ENCODE peak calls at places on chromosomes 5 and 9, in seven cellular contexts. H is sigmoid colon; O is MM.1S; I is cardiac muscle cell; P is breast epithelium; V is GM23248; Y is CD8-positive, alpha-beta T cell. T is an unnamed sample.

GRCh38 chr5:59744531-59744992 is 149.0 kb downstream of the PDE4D start:
- DNase-seq in H (no peak), O (no peak), P (no peak), Y (no peak), I (no peak), V (peak; percentile 71), T (no peak)

GRCh38 chr5:10761842-10762165 is 770 bp upstream of the DAP start:
- DNase-seq in O (no peak), P (no peak), H (no peak), Y (no peak), V (no peak), I (no peak), T (no peak)

GRCh38 chr5:172828911-172829431 is 5.1 kb upstream of the ERGIC1 start:
- DNase-seq in P (no peak), O (no peak), H (no peak), V (peak; percentile 25), Y (no peak), I (no peak), T (no peak)

GRCh38 chr9:18632624-18633407 is 158.9 kb downstream of the ADAMTSL1 start:
- DNase-seq in Y (no peak), I (no peak), O (no peak), P (no peak), V (peak; percentile 92), H (no peak), T (no peak)

GRCh38 chr5:112646139-112646941 is 91.3 kb upstream of the APC start:
- DNase-seq in P (no peak), V (no peak), Y (no peak), O (no peak), I (no peak), H (no peak), T (no peak)

GRCh38 chr5:108681079-108681921 is 66.4 kb upstream of the FER start:
- DNase-seq in V (peak; percentile 87), H (no peak), P (no peak), I (peak; percentile 69), O (peak; percentile 88), Y (no peak), T (no peak)

GRCh38 chr5:153352685-153353219 is 137.7 kb upstream of the GRIA1 start:
- DNase-seq in I (peak; percentile 45), P (no peak), V (peak; percentile 10), H (no peak), Y (no peak), O (peak; percentile 69), T (no peak)

GRCh38 chr9:121567142-121568100 is 67.8 kb upstream of the GGTA1 start:
- DNase-seq in P (no peak), V (peak; percentile 57), I (peak; percentile 29), O (no peak), H (peak; percentile 77), Y (no peak), T (no peak)

GRCh38 chr9:10104796-10105195 is 508.0 kb downstream of the PTPRD start:
- DNase-seq in H (no peak), Y (no peak), P (no peak), V (no peak), O (no peak), I (no peak), T (no peak)

GRCh38 chr5:138339086-138339456 is 1.0 kb downstream of the FAM53C start:
- DNase-seq in P (no peak), V (peak; percentile 57), Y (no peak), I (no peak), O (no peak), H (no peak), T (no peak)

GRCh38 chr9:36560813-36561212 is 11.9 kb upstream of the MELK start:
- DNase-seq in H (no peak), V (peak; percentile 36), I (no peak), Y (no peak), O (no peak), P (no peak), T (no peak)

GRCh38 chr5:54756301-54756700 is 229.1 kb downstream of the ESM1 start:
- DNase-seq in Y (no peak), I (no peak), H (no peak), O (no peak), P (no peak), V (no peak), T (no peak)

GRCh38 chr9:95477441-95477840 is 39.3 kb downstream of the PTCH1 start:
- DNase-seq in V (no peak), Y (no peak), I (no peak), O (no peak), H (no peak), P (no peak), T (no peak)

GRCh38 chr9:135053133-135053532 is 34.3 kb upstream of the OLFM1 start:
- DNase-seq in O (no peak), P (peak; percentile 15), Y (no peak), V (no peak), I (no peak), H (peak; percentile 24), T (no peak)
- H3K27me3 ChIP-seq in O (peaks cover 95% of the 10 kb centered on the region), P (no peaks in the 10 kb centered on the region), Y (no peaks in the 10 kb centered on the region), V (peaks cover 14% of the 10 kb centered on the region), I (no peaks in the 10 kb centered on the region), H (no peaks in the 10 kb centered on the region), T (no peaks in the 10 kb centered on the region)

DNA sequence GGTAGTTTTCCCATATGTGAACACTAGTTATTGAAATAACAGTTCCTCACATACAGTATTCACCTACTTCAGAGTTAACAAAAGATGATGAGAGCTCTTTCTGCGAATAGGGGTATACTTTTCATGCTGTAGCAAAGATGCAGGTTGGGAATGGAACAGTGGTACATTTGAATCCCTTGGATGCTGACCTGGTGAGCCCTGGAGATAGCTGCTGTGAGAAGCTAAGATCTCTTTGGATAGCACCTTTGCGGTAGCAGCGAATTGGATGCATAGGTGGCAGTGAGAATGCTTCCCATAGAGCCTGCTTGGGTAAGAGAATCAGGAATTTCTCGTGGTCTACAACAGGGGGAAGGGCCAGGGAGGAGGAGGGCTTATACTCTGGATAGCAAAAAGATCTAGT is 61.2 kb downstream of the NUP214 start:
- DNase-seq in I (no peak), P (no peak), V (no peak), H (no peak), Y (no peak), O (no peak), T (no peak)
- H3K36me3 ChIP-seq in I (peaks cover 27% of the 10 kb centered on the region), P (peaks cover 5% of the 10 kb centered on the region), V (peaks cover 59% of the 10 kb centered on the region), H (peaks cover 23% of the 10 kb centered on the region), Y (peaks cover 34% of the 10 kb centered on the region), O (peaks cover 3% of the 10 kb centered on the region), T (peaks cover 47% of the 10 kb centered on the region)

GRCh38 chr9:137304383-137305059 is 2.5 kb upstream of the NRARP start:
- DNase-seq in H (no peak), P (no peak), I (peak; percentile 40), Y (no peak), O (no peak), V (no peak), T (no peak)
- H3K4me3 ChIP-seq in H (no peak overlapping the region), P (no peak overlapping the region), I (no peak overlapping the region), Y (no peak overlapping the region), O (no peak overlapping the region), V (no peak overlapping the region), T (no peak overlapping the region)

DNA sequence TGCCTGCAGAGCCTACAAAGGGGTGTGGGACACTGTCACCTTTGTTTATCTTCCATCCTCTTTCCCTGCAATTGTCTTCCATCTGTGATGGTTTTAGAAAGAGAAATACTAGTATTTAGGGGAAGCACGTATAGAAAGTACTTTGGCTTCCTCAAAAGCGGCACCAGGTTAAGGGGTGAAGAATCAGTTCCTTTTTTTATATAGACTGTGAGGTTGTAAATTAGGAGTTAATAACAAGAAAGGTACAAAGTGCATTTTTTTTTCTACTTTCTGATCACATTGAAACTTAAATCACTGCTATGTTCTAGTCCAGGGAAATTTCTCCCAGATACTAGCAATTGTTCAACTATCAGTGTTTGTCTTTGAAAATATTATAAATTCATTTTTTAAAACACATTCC is 219.3 kb downstream of the CEMIP2 start:
- DNase-seq in I (no peak), O (no peak), Y (no peak), H (no peak), V (no peak), P (no peak), T (no peak)
- H3K27me3 ChIP-seq in I (no peaks in the 10 kb centered on the region), O (no peaks in the 10 kb centered on the region), Y (no peaks in the 10 kb centered on the region), H (no peaks in the 10 kb centered on the region), V (peaks cover 11% of the 10 kb centered on the region), P (no peaks in the 10 kb centered on the region), T (no peaks in the 10 kb centered on the region)

GRCh38 chr9:2816476-2817141 is 27.3 kb downstream of the PUM3 start:
- DNase-seq in H (peak; percentile 81), V (peak; percentile 86), Y (no peak), O (no peak), P (no peak), I (no peak), T (no peak)
- H3K36me3 ChIP-seq in H (no peaks in the 10 kb centered on the region), V (peaks cover 34% of the 10 kb centered on the region), Y (peaks cover 5% of the 10 kb centered on the region), O (peaks cover 5% of the 10 kb centered on the region), P (no peaks in the 10 kb centered on the region), I (no peaks in the 10 kb centered on the region), T (peaks cover 32% of the 10 kb centered on the region)

DNA sequence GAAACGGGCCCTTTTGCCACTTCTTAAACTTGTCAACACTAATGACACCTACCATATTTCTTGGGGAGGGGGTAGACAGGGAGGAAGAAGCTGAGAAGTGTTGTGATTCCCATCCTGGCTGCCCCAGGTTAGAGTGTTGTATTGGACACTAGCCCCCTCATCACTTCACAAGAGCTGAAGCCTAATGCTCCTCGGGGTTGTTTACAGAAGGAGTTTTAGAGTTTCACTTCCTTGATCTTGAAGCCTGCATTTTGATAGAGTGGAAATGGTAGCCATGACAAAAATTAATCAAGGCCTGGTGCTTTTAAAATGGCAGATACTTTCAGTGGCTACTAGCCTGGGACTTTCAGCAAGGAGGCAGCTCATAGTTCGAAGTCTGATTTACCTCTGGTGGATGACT is 11.0 kb upstream of the FAM120AOS start:
- DNase-seq in H (no peak), Y (no peak), V (no peak), P (no peak), I (no peak), O (no peak), T (no peak)
- H3K4me3 ChIP-seq in H (no peak overlapping the region), Y (no peak overlapping the region), V (no peak overlapping the region), P (no peak overlapping the region), I (no peak overlapping the region), O (no peak overlapping the region), T (no peak overlapping the region)

T was measured in effector memory CD4-positive, alpha-beta T cell.